ENCODE peak calls at places on chromosomes 11 and 22, in four cellular contexts. P is Peyer's patch, E is NB4, K is heart left ventricle. C is an unnamed sample.

GRCh38 chr22:20782083-20782482 is 8.2 kb downstream of the SERPIND1 start:
- DNase-seq in E (no peak), K (no peak), P (no peak), C (no peak)

GRCh38 chr11:28981331-28981865 is 873.2 kb downstream of the METTL15 start:
- DNase-seq in E (no peak), K (no peak), P (no peak), C (no peak)

GRCh38 chr11:132715041-132715440 is 817.3 kb downstream of the OPCML start:
- DNase-seq in K (no peak), P (no peak), E (no peak), C (no peak)

GRCh38 chr11:57432714-57433163 is 5.8 kb upstream of the SLC43A3 start:
- DNase-seq in P (no peak), E (peak), K (no peak), C (no peak)

GRCh38 chr11:47003180-47003877 is 66.8 kb downstream of the CSTPP1 start:
- DNase-seq in P (no peak), E (peak), K (peak), C (no peak)

GRCh38 chr11:65865550-65866172 is 5.4 kb downstream of the MUS81 start:
- DNase-seq in E (no peak), K (no peak), P (no peak), C (peak)

GRCh38 chr11:20964985-20965384 is 295.6 kb downstream of the NELL1 start:
- DNase-seq in K (no peak), E (no peak), P (no peak), C (no peak)

GRCh38 chr22:20080776-20081654 is 974 bp downstream of the DGCR8 start:
- DNase-seq in P (peak), E (peak), K (peak), C (no peak)

GRCh38 chr22:36148411-36148810 is 12.1 kb downstream of the APOL3 start:
- DNase-seq in P (no peak), E (no peak), K (no peak), C (no peak)

GRCh38 chr11:119015054-119015611 is 3.0 kb downstream of the RPS25 start:
- DNase-seq in K (no peak), P (no peak), E (no peak), C (peak)
- TF ChIP-seq CTCF in K (peak), P (no peak), E (no peak), C (peak)

GRCh38 chr11:17244046-17244445 is 32.5 kb upstream of the NUCB2 start:
- DNase-seq in E (no peak), P (no peak), K (no peak), C (no peak)
- TF ChIP-seq CTCF in E (no peak), P (no peak), K (no peak), C (no peak)

DNA sequence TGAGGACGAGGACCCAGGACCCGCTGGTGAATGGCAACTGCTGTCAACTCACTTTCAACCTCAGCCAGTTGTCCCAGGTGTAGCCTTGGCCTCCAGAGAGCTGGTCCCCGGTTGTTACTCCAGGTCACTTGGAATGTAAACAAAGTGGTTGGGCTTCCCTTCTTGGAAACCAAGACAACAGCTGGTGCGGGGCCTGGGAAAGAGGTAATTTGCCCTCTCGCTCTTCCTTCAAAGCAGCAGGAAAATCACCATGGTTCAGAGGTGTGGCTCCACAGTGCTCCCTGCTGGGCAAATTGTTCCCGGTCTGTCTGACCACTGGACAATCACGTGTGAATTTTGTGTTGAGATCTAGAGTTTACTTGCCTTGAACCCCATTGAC is 15.0 kb downstream of the SLC1A2 start:
- DNase-seq in E (peak), P (peak), K (no peak), C (no peak)
- TF ChIP-seq CTCF in E (peak), P (peak), K (peak), C (peak)

GRCh38 chr11:34770111-34770510 is 146.1 kb downstream of the APIP start:
- DNase-seq in K (no peak), P (no peak), E (no peak), C (no peak)
- TF ChIP-seq CTCF in K (no peak), P (no peak), E (no peak), C (no peak)

GRCh38 chr11:124195419-124195734 is 12.2 kb downstream of the OR10D3 start:
- DNase-seq in E (no peak), K (no peak), P (no peak), C (no peak)
- TF ChIP-seq CTCF in E (no peak), K (no peak), P (no peak), C (peak)

DNA sequence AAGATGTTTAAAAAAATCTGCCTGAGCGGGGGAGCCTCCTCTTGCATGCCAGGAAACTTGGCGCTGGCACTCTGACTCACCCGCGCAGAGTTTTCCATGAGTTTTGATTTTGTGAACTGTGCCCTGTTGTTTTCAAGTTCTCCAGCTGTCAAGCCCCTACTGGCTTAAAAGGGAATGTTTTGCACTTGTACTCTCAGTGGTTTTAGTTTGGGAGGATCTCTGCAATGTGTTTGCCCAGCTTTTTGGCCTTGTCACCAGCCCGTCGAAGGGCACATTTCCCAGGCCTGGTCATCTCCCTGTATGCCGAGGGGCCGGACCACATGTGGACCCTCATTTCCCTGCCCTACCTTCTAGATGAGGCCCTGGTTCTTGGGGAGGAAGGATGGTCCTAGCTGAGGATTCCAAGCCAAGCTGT is 12.2 kb downstream of the MRGPRF start:
- DNase-seq in E (no peak), K (no peak), P (peak), C (no peak)
- TF ChIP-seq CTCF in E (peak), K (peak), P (peak), C (peak)

DNA sequence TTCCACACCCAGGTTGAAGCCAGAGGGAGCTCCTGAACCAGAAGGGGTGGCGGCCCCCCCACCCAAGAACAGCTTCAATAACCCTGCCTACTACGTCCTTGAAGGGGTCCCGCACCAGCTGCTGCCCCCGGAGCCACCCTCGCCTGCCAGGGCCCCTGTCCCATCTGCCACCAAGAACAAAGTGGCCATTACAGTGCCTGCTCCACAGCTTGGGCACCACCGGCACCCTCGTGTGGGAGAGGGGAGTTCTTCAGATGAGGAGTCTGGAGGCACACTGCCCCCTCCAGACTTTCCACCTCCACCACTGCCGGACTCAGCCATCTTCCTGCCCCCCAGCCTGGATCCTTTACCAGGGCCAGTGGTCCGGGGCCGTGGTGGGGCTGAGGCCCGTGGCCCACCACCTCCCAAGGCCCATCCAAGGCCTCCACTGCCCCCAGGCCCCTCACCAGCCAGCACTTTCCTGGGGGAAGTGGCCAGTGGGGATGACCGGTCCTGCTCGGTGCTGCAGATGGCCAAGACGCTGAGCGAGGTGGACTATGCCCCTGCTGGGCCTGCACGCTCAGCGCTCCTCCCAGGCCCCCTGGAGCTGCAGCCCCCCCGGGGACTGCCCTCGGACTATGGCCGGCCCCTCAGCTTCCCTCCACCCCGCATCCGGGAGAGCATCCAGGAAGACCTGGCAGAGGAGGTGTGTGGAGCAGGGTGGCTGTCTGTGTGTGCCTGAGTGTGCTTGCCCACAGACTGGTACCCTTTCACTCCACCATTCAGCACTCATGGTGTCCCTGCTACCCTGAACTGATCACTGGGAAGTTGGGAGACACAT is 6.7 kb downstream of the PHOX2A start:
- DNase-seq in E (no peak), K (no peak), P (no peak), C (peak)
- TF ChIP-seq CTCF in E (no peak), K (no peak), P (no peak), C (peak)

DNA sequence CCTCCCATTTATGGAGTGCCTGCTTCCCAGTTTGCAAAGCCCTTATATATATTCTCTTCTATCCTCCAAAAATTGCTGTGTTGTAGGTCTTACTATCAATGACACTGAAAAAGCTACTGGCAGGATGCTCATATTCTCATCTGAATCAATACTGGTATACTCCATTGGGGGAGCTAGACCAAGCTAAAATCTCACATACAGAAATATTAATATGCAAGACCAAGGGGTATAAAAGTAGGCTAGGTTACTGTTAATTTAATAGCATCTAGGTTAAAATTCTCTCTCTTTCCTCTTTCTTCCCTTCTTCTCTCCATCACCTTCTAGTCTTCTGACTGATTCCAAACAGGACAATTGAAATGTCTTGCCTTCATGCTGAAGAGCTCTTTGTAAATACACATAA is 17.1 kb upstream of the BDNF start:
- DNase-seq in P (no peak), K (no peak), E (no peak), C (no peak)
- TF ChIP-seq CTCF in P (no peak), K (no peak), E (no peak), C (peak)

GRCh38 chr22:38080847-38081635 is 2.9 kb downstream of the SLC16A8 start:
- DNase-seq in K (peak), E (peak), P (peak), C (peak)
- TF ChIP-seq CTCF in K (no peak), E (no peak), P (no peak), C (no peak)